ENCODE peak calls at places on chromosome 5, in five cellular contexts. W, X, N, P and C are unnamed samples.

GRCh38 chr5:73282923-73283322 is 109.9 kb downstream of the TMEM174 start:
- DNase-seq in W (no peak), X (no peak), N (no peak), P (no peak), C (no peak)

GRCh38 chr5:151820903-151821302 is 49.1 kb downstream of the G3BP1 start:
- DNase-seq in W (no peak), X (no peak), N (no peak), P (no peak), C (no peak)

GRCh38 chr5:43420241-43420640 is 8.1 kb upstream of the CCL28 start:
- DNase-seq in W (no peak), X (peak), N (no peak), P (no peak), C (no peak)

GRCh38 chr5:52469835-52470234 is 317.9 kb upstream of the ITGA1 start:
- DNase-seq in W (no peak), X (no peak), N (no peak), P (no peak), C (no peak)

GRCh38 chr5:6117212-6117611 is 261.1 kb downstream of the MED10 start:
- DNase-seq in W (no peak), X (no peak), N (no peak), P (no peak), C (no peak)

GRCh38 chr5:88692979-88693932 is 189.7 kb downstream of the MEF2C start:
- DNase-seq in W (no peak), X (peak), N (no peak), P (no peak), C (no peak)

GRCh38 chr5:77431719-77432118 is 60.4 kb downstream of the WDR41 start:
- DNase-seq in W (peak), X (no peak), N (no peak), P (no peak), C (no peak)

GRCh38 chr5:74252033-74252430 is 388.5 kb downstream of the ENC1 start:
- DNase-seq in W (no peak), X (no peak), N (no peak), P (no peak), C (no peak)

GRCh38 chr5:172828911-172829431 is 5.1 kb upstream of the ERGIC1 start:
- DNase-seq in W (peak), X (no peak), N (no peak), P (no peak), C (no peak)

GRCh38 chr5:9149988-9150387 is 395.9 kb downstream of the SEMA5A start:
- DNase-seq in W (peak), X (no peak), N (peak), P (no peak), C (no peak)

GRCh38 chr5:59586811-59587340 is 306.6 kb downstream of the PDE4D start:
- DNase-seq in W (no peak), X (no peak), N (no peak), P (no peak), C (no peak)

GRCh38 chr5:89313804-89314588 is 431.0 kb upstream of the MEF2C start:
- DNase-seq in W (peak), X (no peak), N (peak), P (no peak), C (no peak)

GRCh38 chr5:134075102-134075501 is 39.4 kb upstream of the TCF7 start:
- DNase-seq in W (no peak), X (no peak), N (no peak), P (no peak), C (no peak)

GRCh38 chr5:142017832-142018427 is 5.1 kb upstream of the GNPDA1 start:
- DNase-seq in W (peak), X (no peak), N (peak), P (no peak), C (no peak)

GRCh38 chr5:96823060-96823459 is 15.3 kb upstream of the ERAP1 start:
- DNase-seq in W (no peak), X (no peak), N (no peak), P (no peak), C (no peak)

GRCh38 chr5:6632324-6632930 is 417 bp downstream of the NSUN2 start:
- DNase-seq in W (no peak), X (no peak), N (peak), P (no peak), C (no peak)

GRCh38 chr5:130992095-130992494 is 173.0 kb downstream of the HINT1 start:
- DNase-seq in W (no peak), X (no peak), N (peak), P (no peak), C (peak)

GRCh38 chr5:130994496-130995253 is 170.4 kb downstream of the HINT1 start:
- DNase-seq in W (no peak), X (no peak), N (no peak), P (no peak), C (no peak)

GRCh38 chr5:130995254-130995515 is 169.9 kb downstream of the HINT1 start:
- DNase-seq in W (no peak), X (no peak), N (no peak), P (no peak), C (no peak)

GRCh38 chr5:130995851-130996250 is 169.2 kb downstream of the HINT1 start:
- DNase-seq in W (no peak), X (no peak), N (no peak), P (no peak), C (no peak)

GRCh38 chr5:130992621-130993020 is 172.4 kb downstream of the HINT1 start:
- DNase-seq in W (no peak), X (no peak), N (peak), P (no peak), C (no peak)
- H2BK15ac ChIP-seq in W (no peak), X (no peak), N (no peak), P (no peak), C (no peak)

DNA sequence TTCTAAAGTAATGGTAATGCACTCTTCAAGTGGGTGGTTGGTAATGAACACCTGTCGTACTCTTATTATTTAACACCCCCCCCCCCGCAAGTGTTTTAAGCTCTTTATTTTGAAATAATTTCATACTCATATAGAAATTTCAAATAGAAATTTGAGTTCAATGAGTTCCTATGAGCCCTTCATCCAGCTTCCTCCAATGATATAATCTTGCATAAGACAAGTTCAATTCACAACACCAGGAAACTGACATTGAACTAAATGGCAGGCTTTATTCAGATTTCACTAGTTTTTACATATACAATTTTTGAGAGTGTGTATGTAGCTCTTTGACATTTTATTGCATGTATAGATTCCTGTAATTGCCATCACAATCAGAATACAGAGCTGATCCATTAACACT is 30.9 kb upstream of the OSMR start:
- DNase-seq in W (no peak), X (no peak), N (no peak), P (no peak), C (no peak)
- H3K23ac ChIP-seq in W (no peak), X (no peak), N (no peak), P (no peak), C (no peak)

DNA sequence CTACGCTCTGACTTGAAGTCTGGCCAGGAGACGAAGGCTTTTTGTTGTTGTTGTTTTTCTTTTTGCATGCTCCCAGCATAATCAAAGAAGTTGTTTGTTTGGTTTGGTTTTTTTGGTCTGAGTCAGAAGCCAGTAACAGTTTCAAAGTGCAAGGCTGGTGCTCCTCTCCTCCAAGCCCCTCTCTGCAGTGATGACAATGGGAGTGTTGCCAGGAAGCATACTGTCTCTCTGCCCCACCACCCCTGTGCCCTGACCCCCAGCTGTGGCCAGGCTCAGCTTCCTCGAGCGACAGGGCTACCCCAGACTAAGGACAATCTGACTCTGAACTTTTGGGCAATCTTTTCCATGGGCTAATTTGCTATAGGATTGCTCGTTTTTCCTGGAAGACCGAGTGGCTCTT is 173.8 kb upstream of the PITX1 start:
- DNase-seq in W (no peak), X (no peak), N (peak), P (no peak), C (no peak)
- H4K91ac ChIP-seq in W (peak), X (no peak), N (peak), P (no peak), C (no peak)

DNA sequence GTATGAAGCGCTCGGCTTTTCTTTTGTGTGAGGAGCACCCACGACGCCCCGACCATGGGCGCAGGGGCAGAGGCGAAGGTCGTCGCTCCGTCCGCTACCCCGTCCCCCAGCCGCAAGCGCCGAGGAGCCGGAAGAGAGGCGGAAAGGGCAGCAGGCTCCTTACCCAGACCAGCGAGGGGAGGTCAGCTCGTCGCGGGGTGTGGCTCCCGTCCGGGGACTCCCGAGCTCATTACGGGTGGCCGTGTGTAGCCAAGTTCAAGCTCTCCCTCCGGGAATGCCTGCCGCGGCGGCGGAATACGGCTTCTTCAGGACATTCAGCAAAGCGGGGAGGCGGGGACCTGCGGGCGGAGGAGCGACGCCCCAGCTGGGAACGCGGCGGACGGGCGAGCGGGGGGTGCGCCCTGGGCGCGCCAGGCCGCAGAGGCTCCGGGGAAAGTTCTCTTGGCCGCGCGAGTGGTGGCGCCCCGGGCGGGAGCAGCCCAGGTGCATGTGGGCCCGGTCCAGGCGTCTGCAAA is 576 bp upstream of the EPB41L4A start:
- DNase-seq in W (no peak), X (peak), N (peak), P (no peak), C (peak)
- H2BK15ac ChIP-seq in W (no peak), X (no peak), N (peak), P (peak), C (peak)

DNA sequence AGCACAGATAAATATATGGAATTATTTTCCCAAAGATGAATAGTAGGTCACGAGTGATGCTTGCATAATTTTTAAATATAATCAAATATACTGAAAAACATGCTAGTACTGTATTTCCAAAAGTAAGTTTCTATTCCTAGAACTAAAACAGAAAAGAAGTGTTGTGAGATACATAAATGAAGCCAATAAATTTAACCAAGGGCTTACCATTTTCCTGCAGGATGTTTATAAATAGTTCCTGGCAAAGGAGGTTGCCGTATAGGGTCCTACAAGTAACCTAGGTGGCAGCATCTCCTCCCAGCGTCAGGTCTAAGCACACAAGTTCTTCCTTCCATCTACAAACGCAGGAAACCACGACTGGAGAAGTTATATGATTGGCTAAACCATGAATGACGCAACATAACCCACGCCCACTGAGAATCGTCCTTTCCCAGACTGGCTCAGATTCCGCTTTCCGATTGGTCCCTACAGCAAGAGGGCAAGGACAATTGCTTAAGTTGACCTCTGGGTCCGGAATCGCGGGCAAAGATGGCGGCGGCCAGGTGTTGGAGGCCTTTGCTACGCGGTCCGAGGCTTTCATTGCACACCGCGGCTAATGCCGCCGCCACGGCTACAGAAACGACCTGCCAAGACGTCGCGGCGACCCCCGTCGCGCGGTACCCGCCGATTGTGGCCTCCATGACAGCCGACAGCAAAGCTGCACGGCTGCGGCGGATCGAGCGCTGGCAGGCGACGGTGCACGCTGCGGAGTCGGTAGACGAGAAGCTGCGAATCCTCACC is at the start of gene MRPS30:
- DNase-seq in W (peak), X (peak), N (peak), P (peak), C (peak)
- H3K23ac ChIP-seq in W (peak), X (no peak), N (no peak), P (no peak), C (peak)

GRCh38 chr5:174410716-174411512 is 313.5 kb upstream of the MSX2 start:
- DNase-seq in W (peak), X (no peak), N (no peak), P (no peak), C (no peak)

GRCh38 chr5:174412941-174413340 is 311.4 kb upstream of the MSX2 start:
- DNase-seq in W (no peak), X (no peak), N (no peak), P (no peak), C (no peak)

GRCh38 chr5:174409971-174410370 is 314.4 kb upstream of the MSX2 start:
- DNase-seq in W (no peak), X (no peak), N (no peak), P (no peak), C (no peak)

GRCh38 chr5:174412374-174412773 is 312.0 kb upstream of the MSX2 start:
- DNase-seq in W (no peak), X (no peak), N (no peak), P (no peak), C (no peak)

GRCh38 chr5:174411513-174411819 is 312.9 kb upstream of the MSX2 start:
- DNase-seq in W (no peak), X (no peak), N (no peak), P (no peak), C (no peak)
- H4K91ac ChIP-seq in W (no peak), X (no peak), N (no peak), P (no peak), C (no peak)